ENCODE peak calls at places on chromosomes 5 and 9, in nine cellular contexts. One of them, this sample, is unnamed.

GRCh38 chr5:13731229-13731628 is 213.3 kb downstream of the DNAH5 start:
- DNase-seq in effector memory CD4-positive, alpha-beta T cell: no peak
- DNase-seq in fibroblast of gingiva: no peak
- DNase-seq in head of caudate nucleus: no peak
- DNase-seq in NCI-H345: no peak
- DNase-seq in HEK293T: no peak
- DNase-seq in HCEC 1CT: no peak
- DNase-seq in tibial artery: no peak
- DNase-seq in fibroblast of the conjunctiva: no peak
- DNase-seq in this sample: no peak

GRCh38 chr9:70884276-70884675 is 237.1 kb downstream of the TRPM3 start:
- DNase-seq in HCEC 1CT: no peak
- DNase-seq in fibroblast of gingiva: peak
- DNase-seq in tibial artery: no peak
- DNase-seq in NCI-H345: no peak
- DNase-seq in head of caudate nucleus: no peak
- DNase-seq in effector memory CD4-positive, alpha-beta T cell: no peak
- DNase-seq in fibroblast of the conjunctiva: no peak
- DNase-seq in HEK293T: no peak
- DNase-seq in this sample: no peak

GRCh38 chr5:103424008-103424407 is 138.6 kb downstream of the NUDT12 start:
- DNase-seq in head of caudate nucleus: no peak
- DNase-seq in NCI-H345: no peak
- DNase-seq in fibroblast of gingiva: peak
- DNase-seq in effector memory CD4-positive, alpha-beta T cell: no peak
- DNase-seq in HEK293T: no peak
- DNase-seq in HCEC 1CT: peak
- DNase-seq in fibroblast of the conjunctiva: peak
- DNase-seq in tibial artery: no peak
- DNase-seq in this sample: no peak

GRCh38 chr5:61964199-61964598 is 341.8 kb upstream of the KIF2A start:
- DNase-seq in head of caudate nucleus: no peak
- DNase-seq in NCI-H345: no peak
- DNase-seq in fibroblast of the conjunctiva: no peak
- DNase-seq in effector memory CD4-positive, alpha-beta T cell: no peak
- DNase-seq in tibial artery: no peak
- DNase-seq in HCEC 1CT: no peak
- DNase-seq in HEK293T: no peak
- DNase-seq in fibroblast of gingiva: no peak
- DNase-seq in this sample: no peak

GRCh38 chr9:123742009-123742767 is 187.7 kb downstream of the DENND1A start:
- DNase-seq in NCI-H345: no peak
- DNase-seq in HEK293T: no peak
- DNase-seq in tibial artery: peak
- DNase-seq in effector memory CD4-positive, alpha-beta T cell: no peak
- DNase-seq in fibroblast of the conjunctiva: peak
- DNase-seq in HCEC 1CT: peak
- DNase-seq in head of caudate nucleus: peak
- DNase-seq in fibroblast of gingiva: peak
- DNase-seq in this sample: no peak

GRCh38 chr9:137812356-137813023 is 65.1 kb upstream of the CACNA1B start:
- DNase-seq in HCEC 1CT: no peak
- DNase-seq in fibroblast of gingiva: no peak
- DNase-seq in fibroblast of the conjunctiva: no peak
- DNase-seq in NCI-H345: no peak
- DNase-seq in head of caudate nucleus: no peak
- DNase-seq in tibial artery: no peak
- DNase-seq in HEK293T: no peak
- DNase-seq in effector memory CD4-positive, alpha-beta T cell: no peak
- DNase-seq in this sample: no peak

GRCh38 chr5:111407562-111407961 is 104.8 kb downstream of the STARD4 start:
- DNase-seq in tibial artery: no peak
- DNase-seq in HCEC 1CT: no peak
- DNase-seq in effector memory CD4-positive, alpha-beta T cell: no peak
- DNase-seq in head of caudate nucleus: no peak
- DNase-seq in NCI-H345: no peak
- DNase-seq in HEK293T: no peak
- DNase-seq in fibroblast of the conjunctiva: no peak
- DNase-seq in fibroblast of gingiva: no peak
- DNase-seq in this sample: no peak

GRCh38 chr5:176954050-176954449 is 52.5 kb downstream of the UIMC1 start:
- DNase-seq in fibroblast of the conjunctiva: no peak
- DNase-seq in tibial artery: no peak
- DNase-seq in HCEC 1CT: no peak
- DNase-seq in HEK293T: no peak
- DNase-seq in head of caudate nucleus: no peak
- DNase-seq in effector memory CD4-positive, alpha-beta T cell: no peak
- DNase-seq in fibroblast of gingiva: no peak
- DNase-seq in NCI-H345: no peak
- DNase-seq in this sample: no peak